ENCODE peak calls at places on chromosomes 6 and 20, in five cellular contexts. J is GM20000; N is stimulated activated CD4-positive, alpha-beta T cell treated with anti-CD3 and anti-CD28 coated beads, Interleukin-1b, Interleukin-23, amount 100 ng/mL, for 1 hour; E is CD4-positive, alpha-beta T cell; H is HFFc6. Q is an unnamed sample.

GRCh38 chr20:36093025-36093803 is 61.3 kb upstream of the EPB41L1 start:
- DNase-seq in H (peak; percentile 23), J (peak; percentile 51), E (peak; percentile 10), N (no peak), Q (peak; percentile 77)

GRCh38 chr6:144331610-144332009 is 46.5 kb downstream of the UTRN start:
- DNase-seq in E (no peak), J (no peak), H (peak; percentile 61), N (no peak), Q (no peak)

GRCh38 chr6:1129141-1129540 is 182.8 kb upstream of the FOXQ1 start:
- DNase-seq in E (no peak), N (no peak), J (no peak), H (no peak), Q (no peak)

GRCh38 chr6:6709106-6709505 is 120.6 kb downstream of the LY86 start:
- DNase-seq in N (no peak), J (no peak), H (no peak), E (no peak), Q (no peak)

GRCh38 chr20:19808498-19808897 is 50.4 kb downstream of the RIN2 start:
- DNase-seq in N (no peak), H (no peak), E (no peak), J (no peak), Q (no peak)

GRCh38 chr6:116847234-116847633 is 18.4 kb upstream of the GPRC6A start:
- DNase-seq in E (no peak), N (no peak), J (peak; percentile 12), H (peak; percentile 57), Q (no peak)

GRCh38 chr6:39430968-39431523 is 108.5 kb upstream of the KCNK16 start:
- DNase-seq in N (no peak), E (no peak), H (no peak), J (no peak), Q (peak; percentile 63)

GRCh38 chr20:35891375-35891774 is 62.9 kb downstream of the SCAND1 start:
- DNase-seq in N (no peak), E (no peak), H (peak; percentile 64), J (no peak), Q (no peak)

GRCh38 chr6:158068893-158069799 is 87.5 kb downstream of the SYNJ2 start:
- DNase-seq in E (no peak), H (peak; percentile 73), J (no peak), N (no peak), Q (peak; percentile 88)

GRCh38 chr6:6586671-6587526 is 1.6 kb upstream of the LY86 start:
- DNase-seq in E (no peak), N (no peak), J (peak; percentile 65), H (no peak), Q (peak; percentile 18)

GRCh38 chr6:145015739-145016558 is 719.4 kb downstream of the EPM2A start:
- DNase-seq in E (no peak), N (no peak), H (peak; percentile 88), J (peak; percentile 37), Q (no peak)

GRCh38 chr6:167766986-167767714 is 59.6 kb upstream of the AFDN start:
- DNase-seq in E (no peak), H (no peak), J (no peak), N (no peak), Q (no peak)

GRCh38 chr6:98657764-98658163 is 176.6 kb upstream of the POU3F2 start:
- DNase-seq in H (no peak), J (no peak), E (no peak), N (no peak), Q (no peak)